ENCODE peak calls at places on chromosomes 16 and 17, in five cellular contexts. V is CD8-positive, alpha-beta T cell; P is small intestine; T is cardiac muscle cell; Y is SJSA1. B is an unnamed sample.
A peak's percentile ranks its signal among the peaks of the same experiment; 100 is the strongest.

GRCh38 chr16:57956924-57957323 is 14.0 kb downstream of the CNGB1 start:
- DNase-seq in T (no peak), V (no peak), Y (no peak), P (no peak), B (no peak)

GRCh38 chr17:29241015-29241963 is 5.4 kb upstream of the CRYBA1 start:
- DNase-seq in Y (peak; percentile 78), T (no peak), P (no peak), V (no peak), B (peak; percentile 31)

GRCh38 chr17:12229315-12229714 is 208.6 kb downstream of the MAP2K4 start:
- DNase-seq in V (no peak), Y (no peak), T (no peak), P (no peak), B (no peak)

GRCh38 chr17:11245792-11246191 is 4.8 kb downstream of the SHISA6 start:
- DNase-seq in V (no peak), P (no peak), T (no peak), Y (no peak), B (no peak)

GRCh38 chr17:76153202-76153601 is 12.2 kb upstream of the FOXJ1 start:
- DNase-seq in P (no peak), Y (no peak), T (no peak), V (no peak), B (no peak)

GRCh38 chr17:68169840-68170239 is 78.0 kb upstream of the AMZ2 start:
- DNase-seq in T (no peak), P (no peak), Y (no peak), V (no peak), B (no peak)

GRCh38 chr17:40518401-40519088 is 17.1 kb upstream of the TNS4 start:
- DNase-seq in T (no peak), P (peak; percentile 78), Y (no peak), V (no peak), B (no peak)

GRCh38 chr17:67629963-67630320 is 87.8 kb upstream of the NOL11 start:
- DNase-seq in Y (peak; percentile 32), P (no peak), T (peak; percentile 15), V (no peak), B (no peak)

GRCh38 chr17:82684207-82684903 is 14.1 kb downstream of the RAB40B start:
- DNase-seq in Y (no peak), V (no peak), T (no peak), P (peak; percentile 78), B (no peak)

GRCh38 chr16:47519037-47519436 is 57.9 kb downstream of the PHKB start:
- DNase-seq in T (no peak), V (no peak), Y (no peak), P (no peak), B (no peak)

GRCh38 chr16:75628351-75628750 is 5.3 kb upstream of the ADAT1 start:
- DNase-seq in Y (no peak), P (no peak), T (no peak), V (no peak), B (no peak)

GRCh38 chr16:89576173-89577054 is 856 bp downstream of the CPNE7 start:
- DNase-seq in P (no peak), T (no peak), Y (no peak), V (no peak), B (no peak)

GRCh38 chr16:86673956-86674453 is 95.7 kb downstream of the FOXL1 start:
- DNase-seq in Y (no peak), V (no peak), P (no peak), T (no peak), B (no peak)

GRCh38 chr17:77325537-77325825 is 184.7 kb downstream of the SEC14L1 start:
- DNase-seq in V (no peak), T (no peak), P (no peak), Y (no peak), B (no peak)

GRCh38 chr17:71057448-71057847 is 888.1 kb downstream of the KCNJ2 start:
- DNase-seq in P (no peak), Y (no peak), T (no peak), V (no peak), B (no peak)

GRCh38 chr17:12995106-12995895 is 22.5 kb downstream of the ELAC2 start:
- DNase-seq in V (no peak), Y (no peak), T (no peak), P (no peak), B (no peak)

GRCh38 chr16:87416826-87417471 is 24.8 kb downstream of the MAP1LC3B start:
- DNase-seq in P (peak; percentile 19), T (no peak), V (peak; percentile 40), Y (peak; percentile 42), B (peak; percentile 11)

GRCh38 chr16:83973581-83974385 is 5.7 kb downstream of the NECAB2 start:
- DNase-seq in V (no peak), P (no peak), Y (no peak), T (no peak), B (no peak)

GRCh38 chr17:46026815-46027125 is 27.7 kb downstream of the STH start:
- DNase-seq in T (no peak), P (no peak), V (no peak), Y (no peak), B (no peak)

GRCh38 chr16:17173134-17173729 is 297.5 kb downstream of the XYLT1 start:
- DNase-seq in Y (no peak), V (no peak), T (no peak), P (peak; percentile 40), B (no peak)

GRCh38 chr17:81991684-81992513 is 14.5 kb downstream of the ASPSCR1 start:
- DNase-seq in T (peak; percentile 25), V (no peak), P (peak; percentile 94), Y (no peak), B (peak; percentile 98)

GRCh38 chr17:16470302-16470701 is 21.7 kb downstream of the LRRC75A start:
- DNase-seq in Y (no peak), P (peak; percentile 97), T (no peak), V (no peak), B (no peak)

GRCh38 chr17:64259922-64260321 is 3.1 kb downstream of the TEX2 start:
- DNase-seq in Y (no peak), V (no peak), P (peak; percentile 23), T (no peak), B (no peak)

GRCh38 chr16:47037396-47037745 is 63.9 kb upstream of the DNAJA2 start:
- DNase-seq in V (peak; percentile 22), P (no peak), T (peak; percentile 18), Y (no peak), B (no peak)

GRCh38 chr17:31197991-31198390 is 99.0 kb downstream of the OMG start:
- DNase-seq in P (no peak), Y (no peak), V (no peak), T (no peak), B (no peak)

GRCh38 chr16:19876501-19877059 is 8.1 kb downstream of the GPRC5B start:
- DNase-seq in V (no peak), Y (no peak), P (no peak), T (no peak), B (no peak)

GRCh38 chr17:80861892-80862291 is 129.7 kb upstream of the CHMP6 start:
- DNase-seq in Y (no peak), V (peak; percentile 51), T (peak; percentile 25), P (no peak), B (no peak)

GRCh38 chr17:67672592-67672991 is 45.1 kb upstream of the NOL11 start:
- DNase-seq in Y (no peak), P (no peak), T (no peak), V (no peak), B (no peak)

GRCh38 chr17:63399316-63399715 is 46.8 kb downstream of the CYB561 start:
- DNase-seq in P (peak; percentile 16), T (no peak), V (no peak), Y (no peak), B (peak; percentile 12)

GRCh38 chr17:7856840-7857723 is at the start of gene NAA38:
- DNase-seq in P (peak; percentile 99), T (peak; percentile 99), Y (peak; percentile 100), V (peak; percentile 90), B (peak; percentile 96)

GRCh38 chr17:6377906-6378305 is 57.0 kb downstream of the AIPL1 start:
- DNase-seq in Y (no peak), T (no peak), P (no peak), V (no peak), B (no peak)

GRCh38 chr16:55480228-55480655 is 1.2 kb downstream of the MMP2 start:
- DNase-seq in P (no peak), Y (peak; percentile 81), V (no peak), T (peak; percentile 72), B (peak; percentile 90)

GRCh38 chr16:73956592-73957495 is 339.8 kb upstream of the PSMD7 start:
- DNase-seq in Y (peak; percentile 44), V (peak; percentile 15), T (peak; percentile 73), P (peak; percentile 43), B (peak; percentile 63)

GRCh38 chr17:73648543-73648820 is 4.2 kb upstream of the SDK2 start:
- DNase-seq in T (no peak), Y (no peak), V (no peak), P (no peak), B (no peak)

GRCh38 chr17:73646409-73647305 is 2.4 kb upstream of the SDK2 start:
- DNase-seq in P (no peak), V (peak; percentile 33), T (peak; percentile 63), Y (no peak), B (peak; percentile 78)

GRCh38 chr17:73648974-73649373 is 4.7 kb upstream of the SDK2 start:
- DNase-seq in Y (no peak), P (no peak), T (no peak), V (no peak), B (no peak)

GRCh38 chr17:73647767-73648542 is 3.7 kb upstream of the SDK2 start:
- DNase-seq in T (no peak), Y (no peak), V (no peak), P (no peak), B (no peak)

GRCh38 chr17:73647331-73647730 is 3.1 kb upstream of the SDK2 start:
- DNase-seq in P (no peak), T (no peak), V (no peak), Y (no peak), B (no peak)
- H3K27me3 ChIP-seq in P (peaks cover 13% of the 10 kb centered on the region), T (no peaks in the 10 kb centered on the region), V (no peaks in the 10 kb centered on the region), Y (peaks cover 72% of the 10 kb centered on the region), B (peaks cover 3% of the 10 kb centered on the region)

DNA sequence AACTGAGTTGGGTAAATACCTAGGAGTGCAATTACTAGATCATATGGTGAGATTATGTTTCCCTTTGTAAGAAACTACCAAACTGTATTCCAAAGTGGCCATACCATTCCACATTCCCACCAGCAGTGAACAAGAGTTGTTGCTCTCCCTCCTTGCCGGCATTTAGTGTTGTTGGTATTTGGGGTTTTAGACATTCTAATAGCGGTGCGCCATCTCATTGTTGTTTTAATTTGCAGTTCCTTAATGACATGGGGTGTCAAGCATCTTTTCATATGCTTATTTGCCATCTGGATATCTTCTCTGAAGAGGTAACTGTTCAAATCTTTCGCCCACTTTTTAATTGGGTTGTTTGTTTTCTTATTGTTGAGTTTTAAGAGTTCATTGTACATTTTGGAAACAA is 164.2 kb upstream of the LHX1 start:
- DNase-seq in V (no peak), T (no peak), Y (no peak), P (no peak), B (no peak)
- H3K4me3 ChIP-seq in V (no peak overlapping the region), T (no peak overlapping the region), Y (no peak overlapping the region), P (no peak overlapping the region), B (no peak overlapping the region)

GRCh38 chr17:22718689-22719088 is 1026.4 kb downstream of the KCNJ18 start:
- DNase-seq in P (no peak), V (no peak), Y (no peak), T (no peak), B (no peak)
- H3K9me3 ChIP-seq in P (peaks cover 6% of the 10 kb centered on the region), V (no peaks in the 10 kb centered on the region), Y (no peaks in the 10 kb centered on the region), T (no peaks in the 10 kb centered on the region), B (peaks cover 1% of the 10 kb centered on the region)

GRCh38 chr16:31488630-31489564 is 6.0 kb downstream of the SLC5A2 start:
- DNase-seq in Y (no peak), P (no peak), T (no peak), V (no peak), B (no peak)
- H3K27me3 ChIP-seq in Y (peaks cover 14% of the 10 kb centered on the region), P (no peaks in the 10 kb centered on the region), T (peaks cover 43% of the 10 kb centered on the region), V (no peaks in the 10 kb centered on the region), B (no peaks in the 10 kb centered on the region)